ENCODE peak calls at places on chromosomes 11 and 22, in eight cellular contexts. G is neural progenitor cell; B is stimulated activated CD4-positive, alpha-beta T cell treated with anti-CD3 and anti-CD28 coated beads, Interleukin-15, amount 100 ng/mL, for 48 hours; R is occipital lobe; P is SJSA1; K is erythroblast; M is stimulated activated CD8-positive, alpha-beta memory T cell treated with anti-CD3 and anti-CD28 coated beads, Interleukin-4, amount 100 ng/mL, for 1 hour; E is anterior cingulate cortex. L is an unnamed sample.

GRCh38 chr11:66524304-66525040 is 14.0 kb downstream of the BBS1 start:
- DNase-seq in G (no peak), B (no peak), R (no peak), P (no peak), K (no peak), M (no peak), E (no peak), L (no peak)

GRCh38 chr22:47189056-47189916 is 426.8 kb downstream of the TBC1D22A start:
- DNase-seq in G (no peak), B (no peak), R (no peak), P (no peak), K (no peak), M (no peak), E (no peak), L (no peak)

GRCh38 chr11:74989269-74989655 is 529 bp downstream of the NEU3 start:
- DNase-seq in G (peak), B (no peak), R (no peak), P (no peak), K (no peak), M (no peak), E (no peak), L (peak)

GRCh38 chr11:9821008-9821752 is 157.3 kb downstream of the SWAP70 start:
- DNase-seq in G (no peak), B (no peak), R (no peak), P (peak), K (no peak), M (no peak), E (no peak), L (no peak)

GRCh38 chr22:47994899-47995573 is 1232.6 kb downstream of the TBC1D22A start:
- DNase-seq in G (no peak), B (no peak), R (no peak), P (no peak), K (no peak), M (no peak), E (no peak), L (no peak)

GRCh38 chr22:42364641-42365336 is 67.4 kb downstream of the NFAM1 start:
- DNase-seq in G (no peak), B (no peak), R (no peak), P (no peak), K (no peak), M (no peak), E (no peak), L (no peak)

GRCh38 chr11:106398396-106399074 is 321.1 kb downstream of the AASDHPPT start:
- DNase-seq in G (no peak), B (no peak), R (no peak), P (peak), K (no peak), M (no peak), E (no peak), L (no peak)

GRCh38 chr11:7251836-7252682 is at the start of gene SYT9:
- DNase-seq in G (peak), B (peak), R (peak), P (peak), K (no peak), M (no peak), E (peak), L (peak)

GRCh38 chr11:46616551-46617450 is at the start of gene HARBI1:
- DNase-seq in G (peak), B (peak), R (peak), P (peak), K (peak), M (peak), E (peak), L (peak)

GRCh38 chr11:6654281-6655019 is 1.2 kb downstream of the DCHS1 start:
- DNase-seq in G (no peak), B (no peak), R (no peak), P (no peak), K (no peak), M (no peak), E (no peak), L (no peak)

GRCh38 chr11:78147807-78148206 is 8.4 kb upstream of the ALG8 start:
- DNase-seq in G (no peak), B (no peak), R (no peak), P (no peak), K (no peak), M (no peak), E (no peak), L (no peak)

GRCh38 chr22:48181168-48181955 is 1418.9 kb downstream of the TBC1D22A start:
- DNase-seq in G (no peak), B (no peak), R (no peak), P (no peak), K (no peak), M (no peak), E (no peak), L (no peak)

GRCh38 chr11:102495161-102496042 is 35.1 kb downstream of the MMP7 start:
- DNase-seq in G (peak), B (peak), R (no peak), P (peak), K (peak), M (no peak), E (no peak), L (peak)

GRCh38 chr11:43327987-43328386 is 16.2 kb downstream of the API5 start:
- DNase-seq in G (no peak), B (no peak), R (no peak), P (peak), K (peak), M (no peak), E (no peak), L (no peak)

GRCh38 chr22:44753189-44754042 is 1.0 kb downstream of the ARHGAP8 start:
- DNase-seq in G (no peak), B (no peak), R (no peak), P (peak), K (no peak), M (no peak), E (no peak), L (no peak)

GRCh38 chr22:46966495-46966845 is 204.0 kb downstream of the TBC1D22A start:
- DNase-seq in G (no peak), B (no peak), R (no peak), P (no peak), K (no peak), M (no peak), E (no peak), L (no peak)

GRCh38 chr11:126871792-126872191 is 128.8 kb downstream of the KIRREL3 start:
- DNase-seq in G (no peak), B (no peak), R (no peak), P (no peak), K (no peak), M (no peak), E (no peak), L (no peak)

GRCh38 chr11:93059074-93059957 is 89.9 kb downstream of the MTNR1B start:
- DNase-seq in G (peak), B (no peak), R (no peak), P (peak), K (no peak), M (no peak), E (no peak), L (no peak)

GRCh38 chr11:79481795-79482194 is 41.0 kb upstream of the TENM4 start:
- DNase-seq in G (no peak), B (no peak), R (no peak), P (no peak), K (no peak), M (no peak), E (no peak), L (no peak)

GRCh38 chr11:104581246-104581980 is 316.8 kb downstream of the CASP12 start:
- DNase-seq in G (peak), B (no peak), R (no peak), P (no peak), K (no peak), M (no peak), E (no peak), L (no peak)

GRCh38 chr11:112497826-112498225 is 237.2 kb upstream of the PLET1 start:
- DNase-seq in G (no peak), B (no peak), R (no peak), P (no peak), K (no peak), M (no peak), E (no peak), L (no peak)

GRCh38 chr22:27554106-27554814 is 247.3 kb downstream of the MN1 start:
- DNase-seq in G (peak), B (no peak), R (peak), P (peak), K (no peak), M (no peak), E (no peak), L (peak)

GRCh38 chr11:122069946-122070345 is 46.1 kb downstream of the BLID start:
- DNase-seq in G (peak), B (no peak), R (peak), P (peak), K (no peak), M (no peak), E (peak), L (no peak)

GRCh38 chr11:113563766-113564165 is 88.6 kb upstream of the DRD2 start:
- DNase-seq in G (no peak), B (no peak), R (no peak), P (no peak), K (no peak), M (no peak), E (no peak), L (no peak)

GRCh38 chr11:44530413-44531115 is 34.9 kb upstream of the CD82 start:
- DNase-seq in G (no peak), B (peak), R (no peak), P (no peak), K (peak), M (no peak), E (no peak), L (no peak)

GRCh38 chr11:10534331-10534730 is 6.7 kb downstream of the RNF141 start:
- DNase-seq in G (no peak), B (no peak), R (no peak), P (no peak), K (no peak), M (no peak), E (no peak), L (no peak)

GRCh38 chr11:61962213-61963015 is 5.0 kb downstream of the FTH1 start:
- DNase-seq in G (no peak), B (no peak), R (no peak), P (no peak), K (no peak), M (no peak), E (no peak), L (no peak)

GRCh38 chr22:20130319-20130718 is 1.3 kb upstream of the ZDHHC8 start:
- DNase-seq in G (no peak), B (no peak), R (no peak), P (no peak), K (no peak), M (no peak), E (no peak), L (no peak)

GRCh38 chr22:20998411-20999336 is 3.2 kb downstream of the THAP7 start:
- DNase-seq in G (no peak), B (no peak), R (no peak), P (no peak), K (no peak), M (no peak), E (no peak), L (no peak)